ENCODE peak calls at places on chromosomes 6 and 20, in five cellular contexts. F is GM23248, L is MM.1S, G is HepG2, W is fibroblast of lung. V is an unnamed sample.

GRCh38 chr6:108652375-108652774 is 91.7 kb downstream of the FOXO3 start:
- DNase-seq in F (peak; percentile 30), L (no peak), G (no peak), W (no peak), V (no peak)

GRCh38 chr20:6993016-6993415 is 225.5 kb downstream of the BMP2 start:
- DNase-seq in F (peak; percentile 33), L (no peak), G (no peak), W (peak; percentile 86), V (no peak)

GRCh38 chr6:75114795-75115194 is 91.1 kb downstream of the COL12A1 start:
- DNase-seq in F (no peak), L (no peak), G (no peak), W (no peak), V (no peak)

GRCh38 chr6:150588862-150589499 is 10.7 kb upstream of the PLEKHG1 start:
- DNase-seq in F (no peak), L (no peak), G (no peak), W (no peak), V (peak; percentile 51)

GRCh38 chr20:43825635-43826034 is 89.0 kb upstream of the TOX2 start:
- DNase-seq in F (no peak), L (no peak), G (no peak), W (no peak), V (no peak)

GRCh38 chr6:116364361-116364760 is 6.4 kb upstream of the DSE start:
- DNase-seq in F (peak; percentile 39), L (no peak), G (no peak), W (peak; percentile 18), V (no peak)

GRCh38 chr20:8293791-8294190 is 161.7 kb downstream of the PLCB1 start:
- DNase-seq in F (peak; percentile 22), L (no peak), G (no peak), W (peak; percentile 51), V (no peak)

GRCh38 chr6:81752969-81753708 is 658 bp upstream of the TENT5A start:
- DNase-seq in F (peak; percentile 97), L (peak; percentile 71), G (peak; percentile 80), W (peak; percentile 92), V (peak; percentile 85)

GRCh38 chr6:14948586-14949245 is 297.2 kb upstream of the JARID2 start:
- DNase-seq in F (no peak), L (no peak), G (no peak), W (no peak), V (no peak)

GRCh38 chr6:14943116-14943515 is 302.8 kb upstream of the JARID2 start:
- DNase-seq in F (no peak), L (peak; percentile 14), G (no peak), W (no peak), V (no peak)

GRCh38 chr6:14944593-14944992 is 301.3 kb upstream of the JARID2 start:
- DNase-seq in F (peak; percentile 38), L (no peak), G (no peak), W (no peak), V (no peak)

GRCh38 chr6:14950103-14950969 is 295.5 kb upstream of the JARID2 start:
- DNase-seq in F (no peak), L (no peak), G (no peak), W (no peak), V (no peak)

GRCh38 chr6:14945461-14946210 is 300.2 kb upstream of the JARID2 start:
- DNase-seq in F (peak; percentile 8), L (no peak), G (no peak), W (no peak), V (no peak)
- TF ChIP-seq EZH2 in F (no peak), L (no peak), G (no peak), W (no peak), V (no peak)

GRCh38 chr20:12056836-12057235 is 139.1 kb downstream of the BTBD3 start:
- DNase-seq in F (no peak), L (no peak), G (no peak), W (peak; percentile 33), V (peak; percentile 53)

GRCh38 chr20:12057778-12058177 is 140.1 kb downstream of the BTBD3 start:
- DNase-seq in F (no peak), L (no peak), G (no peak), W (no peak), V (peak; percentile 9)

GRCh38 chr20:12053348-12053747 is 135.7 kb downstream of the BTBD3 start:
- DNase-seq in F (peak; percentile 25), L (peak; percentile 84), G (peak; percentile 23), W (peak; percentile 87), V (no peak)

GRCh38 chr20:12051206-12052163 is 133.8 kb downstream of the BTBD3 start:
- DNase-seq in F (no peak), L (no peak), G (no peak), W (no peak), V (no peak)

DNA sequence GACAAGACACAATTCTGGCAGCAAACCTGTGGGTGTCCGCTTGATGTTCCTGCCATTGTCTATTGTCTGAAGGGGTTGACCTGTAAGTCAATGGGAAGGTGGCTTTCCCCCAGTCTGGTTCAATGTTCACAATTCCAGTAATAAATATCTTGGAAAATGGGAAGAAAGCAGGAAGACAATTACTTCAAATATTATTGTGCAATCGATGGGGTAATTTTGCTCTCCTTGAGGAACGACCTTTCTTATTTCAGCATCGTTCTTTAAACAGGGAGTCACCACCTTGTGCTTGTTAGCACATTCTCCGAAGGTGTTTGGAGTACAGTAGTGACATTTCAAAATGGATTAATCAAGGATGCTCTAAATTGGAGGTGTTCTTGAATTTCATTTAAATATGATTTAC is 136.9 kb downstream of the BTBD3 start:
- DNase-seq in F (no peak), L (no peak), G (no peak), W (no peak), V (no peak)
- H3K4me2 ChIP-seq in F (no peak overlapping the region), L (no peak overlapping the region), G (no peak overlapping the region), W (no peak overlapping the region), V (no peak overlapping the region)

GRCh38 chr20:24472426-24472825 is 3.0 kb downstream of the SYNDIG1 start:
- DNase-seq in F (no peak), L (peak; percentile 42), G (no peak), W (no peak), V (no peak)

GRCh38 chr20:24468401-24469115 is 871 bp upstream of the SYNDIG1 start:
- DNase-seq in F (no peak), L (no peak), G (no peak), W (peak; percentile 16), V (no peak)

GRCh38 chr20:24470031-24470781 is 777 bp downstream of the SYNDIG1 start:
- DNase-seq in F (peak; percentile 50), L (peak; percentile 49), G (no peak), W (peak; percentile 22), V (peak; percentile 59)

GRCh38 chr20:24470782-24471582 is 1.6 kb downstream of the SYNDIG1 start:
- DNase-seq in F (peak; percentile 26), L (peak; percentile 42), G (no peak), W (no peak), V (peak; percentile 51)

DNA sequence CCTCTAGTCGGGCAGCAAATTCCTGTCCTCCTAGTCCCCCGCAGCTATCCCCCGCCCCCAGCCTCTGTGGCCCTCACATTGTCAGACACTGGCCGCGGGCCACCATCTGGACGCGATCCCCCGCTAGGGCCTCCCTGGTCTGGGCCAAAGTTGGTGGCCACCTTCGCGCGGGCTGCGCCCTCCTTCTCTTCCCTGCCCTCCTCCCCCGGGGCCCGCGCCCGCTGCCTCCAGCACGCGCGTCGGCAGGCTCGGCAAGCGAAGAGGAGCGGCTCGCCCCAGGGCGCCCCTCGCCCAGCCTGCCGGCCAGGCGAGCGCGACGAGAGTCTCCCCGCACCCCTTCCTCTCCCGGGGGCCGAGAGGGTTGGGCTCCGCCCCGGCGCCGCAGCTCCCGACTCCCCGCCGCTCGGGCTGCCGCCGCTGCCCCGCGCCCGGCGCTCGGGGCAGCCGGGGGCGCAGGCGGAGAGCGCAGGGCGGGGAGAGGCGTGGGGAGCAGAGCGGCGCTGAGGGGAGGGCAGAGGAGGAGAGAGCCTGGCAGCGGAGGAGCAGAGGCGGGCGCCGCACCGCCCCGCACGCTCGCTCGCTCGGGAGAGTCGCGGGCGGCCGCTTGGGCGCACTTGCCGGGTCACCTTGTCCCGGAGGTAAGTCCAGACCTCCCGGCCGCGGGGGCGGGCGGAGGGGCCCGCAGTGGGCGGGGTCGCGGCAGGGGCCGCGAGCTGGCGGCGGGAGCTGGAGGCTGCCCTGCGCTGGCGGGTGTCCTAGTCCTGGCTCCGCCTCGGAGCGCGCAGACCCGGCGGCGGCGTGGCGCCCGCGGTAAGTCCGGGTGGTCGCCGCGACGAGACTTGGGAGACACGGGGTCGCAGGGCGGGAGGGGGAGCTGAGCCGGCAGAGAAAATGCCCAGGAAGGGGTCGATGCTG is at the start of gene SYNDIG1:
- DNase-seq in F (peak; percentile 55), L (peak; percentile 62), G (no peak), W (peak; percentile 19), V (peak; percentile 84)
- TF ChIP-seq EZH2 in F (no peak), L (no peak), G (no peak), W (no peak), V (no peak)

GRCh38 chr6:123454448-123454847 is 182.3 kb downstream of the TRDN start:
- DNase-seq in F (no peak), L (no peak), G (no peak), W (no peak), V (no peak)
- H3K4me2 ChIP-seq in F (no peak overlapping the region), L (no peak overlapping the region), G (no peak overlapping the region), W (no peak overlapping the region), V (no peak overlapping the region)